ENCODE peak calls at places on chromosomes 6 and 20, in ten cellular contexts. A is AG09319, I is fibroblast of villous mesenchyme, P is nephron progenitor cell, W is neural crest cell, F is GM13977, V is AG10803, K is PC-3, Q is upper lobe of right lung, L is RWPE2. D is an unnamed sample.
A peak's percentile ranks its signal among the peaks of the same experiment; 100 is the strongest.

GRCh38 chr6:71965404-71965803 is 79.1 kb downstream of the RIMS1 start:
- DNase-seq in A (no peak), I (no peak), P (peak; percentile 17), W (no peak), F (no peak), V (peak; percentile 25), K (no peak), Q (no peak), L (no peak), D (no peak)

GRCh38 chr6:33105916-33106871 is 30.4 kb downstream of the HLA-DPB1 start:
- DNase-seq in A (no peak), I (no peak), P (no peak), W (no peak), F (no peak), V (no peak), K (no peak), Q (no peak), L (no peak), D (no peak)

GRCh38 chr20:31751126-31751525 is 12.0 kb downstream of the TPX2 start:
- DNase-seq in A (peak; percentile 86), I (peak; percentile 91), P (no peak), W (no peak), F (no peak), V (peak; percentile 98), K (no peak), Q (no peak), L (no peak), D (no peak)

GRCh38 chr6:125099211-125100017 is 54.2 kb upstream of the TPD52L1 start:
- DNase-seq in A (no peak), I (peak; percentile 45), P (peak; percentile 76), W (peak; percentile 40), F (no peak), V (peak; percentile 69), K (peak; percentile 60), Q (peak; percentile 82), L (no peak), D (peak; percentile 87)

GRCh38 chr6:55776131-55776530 is 99.3 kb downstream of the BMP5 start:
- DNase-seq in A (no peak), I (no peak), P (no peak), W (no peak), F (no peak), V (no peak), K (no peak), Q (no peak), L (no peak), D (no peak)

GRCh38 chr20:24705486-24705885 is 236.1 kb downstream of the SYNDIG1 start:
- DNase-seq in A (no peak), I (no peak), P (no peak), W (no peak), F (no peak), V (peak; percentile 48), K (peak; percentile 48), Q (no peak), L (no peak), D (no peak)

GRCh38 chr20:17202030-17202429 is 24.8 kb upstream of the PCSK2 start:
- DNase-seq in A (no peak), I (no peak), P (no peak), W (no peak), F (no peak), V (no peak), K (no peak), Q (no peak), L (no peak), D (no peak)

GRCh38 chr20:12414446-12415274 is 497.0 kb downstream of the BTBD3 start:
- DNase-seq in A (no peak), I (peak; percentile 55), P (no peak), W (no peak), F (no peak), V (no peak), K (peak; percentile 87), Q (no peak), L (no peak), D (no peak)

GRCh38 chr6:10951675-10952282 is 64.9 kb downstream of the SYCP2L start:
- DNase-seq in A (peak; percentile 35), I (peak; percentile 91), P (no peak), W (no peak), F (peak; percentile 48), V (peak; percentile 62), K (peak; percentile 77), Q (no peak), L (no peak), D (no peak)
- TF ChIP-seq CTCF in A (peak; percentile 70), I (peak; percentile 67), P (peak; percentile 47), W (peak; percentile 65), F (peak; percentile 61), V (peak; percentile 86), K (peak; percentile 85), Q (peak; percentile 41), L (peak; percentile 76), D (peak; percentile 92)

GRCh38 chr20:37343212-37343993 is 2.5 kb upstream of the SRC start:
- DNase-seq in A (no peak), I (no peak), P (no peak), W (no peak), F (no peak), V (no peak), K (peak; percentile 57), Q (peak; percentile 86), L (peak; percentile 78), D (no peak)

GRCh38 chr20:37342231-37343177 is 3.4 kb upstream of the SRC start:
- DNase-seq in A (no peak), I (no peak), P (no peak), W (no peak), F (no peak), V (no peak), K (no peak), Q (peak; percentile 48), L (peak; percentile 77), D (no peak)

GRCh38 chr20:37340998-37341397 is 4.9 kb upstream of the SRC start:
- DNase-seq in A (no peak), I (no peak), P (no peak), W (no peak), F (no peak), V (no peak), K (no peak), Q (no peak), L (no peak), D (no peak)

GRCh38 chr20:37343994-37344355 is 2.0 kb upstream of the SRC start:
- DNase-seq in A (no peak), I (no peak), P (no peak), W (no peak), F (no peak), V (no peak), K (no peak), Q (no peak), L (no peak), D (no peak)

DNA sequence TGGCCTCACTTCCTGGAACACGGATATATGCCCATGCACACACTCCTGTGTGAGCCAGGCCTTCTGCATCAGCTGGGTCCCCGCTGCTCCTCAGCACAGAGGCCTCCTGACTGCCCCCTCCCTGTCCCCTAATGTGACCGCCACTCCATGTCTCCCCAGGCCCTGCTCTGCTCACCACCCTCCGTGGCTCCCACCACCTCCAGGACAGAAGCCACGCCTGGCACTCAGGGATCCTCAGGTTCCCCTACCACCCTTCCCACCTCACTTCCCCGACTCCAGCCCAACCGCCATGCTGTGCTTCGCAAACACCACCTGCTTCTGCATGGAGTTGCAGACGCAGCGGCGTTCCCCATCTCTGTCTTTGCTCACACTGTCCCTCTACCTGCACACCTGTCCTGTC is 4.3 kb upstream of the SRC start:
- DNase-seq in A (no peak), I (no peak), P (no peak), W (no peak), F (no peak), V (no peak), K (no peak), Q (peak; percentile 53), L (peak; percentile 84), D (no peak)
- TF ChIP-seq CTCF in A (no peak), I (no peak), P (no peak), W (no peak), F (no peak), V (no peak), K (no peak), Q (no peak), L (no peak), D (no peak)

GRCh38 chr20:142290-142689 is at the start of gene DEFB126:
- DNase-seq in A (no peak), I (no peak), P (no peak), W (no peak), F (no peak), V (no peak), K (no peak), Q (no peak), L (no peak), D (no peak)

GRCh38 chr20:137668-138131 is 4.7 kb upstream of the DEFB126 start:
- DNase-seq in A (no peak), I (no peak), P (no peak), W (no peak), F (no peak), V (no peak), K (peak; percentile 32), Q (no peak), L (no peak), D (no peak)
- TF ChIP-seq CTCF in A (peak; percentile 6), I (peak; percentile 20), P (no peak), W (peak; percentile 34), F (peak; percentile 43), V (peak; percentile 13), K (peak; percentile 74), Q (peak; percentile 20), L (peak; percentile 28), D (peak; percentile 35)

GRCh38 chr6:2355155-2355554 is 109.8 kb upstream of the GMDS start:
- DNase-seq in A (no peak), I (no peak), P (no peak), W (no peak), F (no peak), V (peak; percentile 10), K (no peak), Q (no peak), L (no peak), D (no peak)

GRCh38 chr6:2354138-2354491 is 108.7 kb upstream of the GMDS start:
- DNase-seq in A (no peak), I (no peak), P (no peak), W (no peak), F (no peak), V (no peak), K (no peak), Q (no peak), L (no peak), D (no peak)

GRCh38 chr6:2351807-2352431 is 106.5 kb upstream of the GMDS start:
- DNase-seq in A (no peak), I (peak; percentile 8), P (no peak), W (no peak), F (no peak), V (peak; percentile 69), K (no peak), Q (no peak), L (no peak), D (no peak)

GRCh38 chr6:2351090-2351489 is 105.7 kb upstream of the GMDS start:
- DNase-seq in A (no peak), I (no peak), P (no peak), W (no peak), F (no peak), V (no peak), K (no peak), Q (no peak), L (no peak), D (no peak)

DNA sequence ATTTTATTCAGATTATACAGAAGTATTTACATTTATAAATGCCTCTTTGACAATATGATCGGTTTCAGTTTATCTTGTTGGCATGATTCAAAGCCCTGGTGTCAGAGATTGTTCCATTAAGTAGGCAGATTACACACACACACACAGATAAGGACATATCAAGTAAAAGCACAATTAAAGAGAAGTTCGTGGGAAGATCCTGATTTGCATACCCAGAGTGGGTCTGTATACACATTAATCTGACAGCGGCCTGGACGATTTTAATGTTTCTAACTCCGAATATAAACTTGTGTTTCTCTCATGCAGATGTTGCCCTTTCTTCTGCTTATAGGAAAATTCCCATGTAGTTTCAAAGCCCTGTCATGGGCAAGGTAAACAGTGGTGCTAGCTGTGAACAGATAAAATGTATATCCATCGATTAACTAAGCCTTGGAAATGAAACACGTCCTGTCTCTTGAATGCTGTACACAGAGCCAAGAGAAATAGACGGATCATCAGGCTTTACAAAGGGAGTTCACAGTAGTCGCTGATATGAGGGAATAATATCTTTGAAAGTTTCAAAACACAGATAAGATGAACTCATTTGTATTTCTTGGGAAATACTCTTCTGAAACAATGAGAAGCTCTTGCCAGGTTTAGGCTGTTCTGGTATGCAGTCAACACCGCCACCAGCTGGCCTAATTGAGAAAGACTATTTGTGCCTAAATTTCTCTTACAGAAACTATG is 108.2 kb upstream of the GMDS start:
- DNase-seq in A (peak; percentile 41), I (peak; percentile 75), P (peak; percentile 71), W (peak; percentile 54), F (peak; percentile 61), V (peak; percentile 77), K (peak; percentile 90), Q (no peak), L (no peak), D (no peak)
- TF ChIP-seq CTCF in A (peak; percentile 77), I (peak; percentile 77), P (peak; percentile 91), W (peak; percentile 94), F (peak; percentile 78), V (peak; percentile 87), K (peak; percentile 94), Q (peak; percentile 77), L (peak; percentile 90), D (peak; percentile 95)

D was measured in chondrocyte.